ENCODE peak calls at places on chromosomes 7 and 10, in ten cellular contexts. X, D, R, S, K, T, Y, A, M and U are unnamed samples.

GRCh38 chr10:117653170-117653515 is 110.6 kb downstream of the EMX2 start:
- DNase-seq in X (no peak), D (no peak), R (peak; percentile 23), S (peak; percentile 77), K (no peak), T (peak; percentile 93), Y (peak; percentile 63), A (peak; percentile 96), M (peak; percentile 79), U (no peak)

GRCh38 chr7:116920359-116920758 is 32.9 kb upstream of the ST7 start:
- DNase-seq in X (no peak), D (no peak), R (no peak), S (no peak), K (no peak), T (no peak), Y (no peak), A (no peak), M (no peak), U (no peak)

GRCh38 chr7:79454325-79454960 is 976 bp upstream of the MAGI2 start:
- DNase-seq in X (peak; percentile 59), D (peak; percentile 59), R (no peak), S (no peak), K (no peak), T (no peak), Y (no peak), A (peak; percentile 77), M (peak; percentile 31), U (no peak)

GRCh38 chr7:75049817-75050216 is 23.8 kb downstream of the RCC1L start:
- DNase-seq in X (no peak), D (no peak), R (no peak), S (no peak), K (no peak), T (no peak), Y (no peak), A (no peak), M (no peak), U (no peak)

GRCh38 chr10:3430501-3430900 is 257.9 kb upstream of the PITRM1 start:
- DNase-seq in X (no peak), D (no peak), R (no peak), S (no peak), K (no peak), T (no peak), Y (no peak), A (no peak), M (no peak), U (no peak)

GRCh38 chr7:121406-121805 is 71.0 kb upstream of the FAM20C start:
- DNase-seq in X (no peak), D (peak; percentile 74), R (no peak), S (no peak), K (no peak), T (no peak), Y (no peak), A (no peak), M (no peak), U (no peak)

GRCh38 chr7:139875821-139876241 is 46.8 kb downstream of the TBXAS1 start:
- DNase-seq in X (no peak), D (no peak), R (no peak), S (no peak), K (no peak), T (no peak), Y (no peak), A (no peak), M (no peak), U (no peak)

GRCh38 chr7:31052504-31052840 is 364 bp downstream of the ADCYAP1R1 start:
- DNase-seq in X (no peak), D (no peak), R (no peak), S (no peak), K (no peak), T (no peak), Y (no peak), A (no peak), M (no peak), U (no peak)

GRCh38 chr10:98098247-98098646 is 36.2 kb upstream of the R3HCC1L start:
- DNase-seq in X (no peak), D (no peak), R (no peak), S (no peak), K (no peak), T (no peak), Y (no peak), A (no peak), M (no peak), U (no peak)

GRCh38 chr10:51485668-51486067 is 213.7 kb downstream of the CSTF2T start:
- DNase-seq in X (no peak), D (no peak), R (no peak), S (no peak), K (no peak), T (no peak), Y (no peak), A (no peak), M (no peak), U (no peak)

GRCh38 chr7:116730097-116731018 is 58.4 kb downstream of the MET start:
- DNase-seq in X (no peak), D (no peak), R (no peak), S (no peak), K (no peak), T (no peak), Y (peak; percentile 65), A (no peak), M (no peak), U (no peak)

GRCh38 chr10:77457266-77457665 is 180.3 kb downstream of the KCNMA1 start:
- DNase-seq in X (no peak), D (peak; percentile 46), R (no peak), S (no peak), K (no peak), T (no peak), Y (no peak), A (no peak), M (no peak), U (no peak)

GRCh38 chr7:47550788-47551470 is 31.0 kb downstream of the TNS3 start:
- DNase-seq in X (peak; percentile 34), D (no peak), R (no peak), S (no peak), K (no peak), T (no peak), Y (no peak), A (peak; percentile 68), M (no peak), U (no peak)

GRCh38 chr7:105805619-105806018 is 70.8 kb downstream of the ATXN7L1 start:
- DNase-seq in X (no peak), D (peak; percentile 71), R (no peak), S (no peak), K (no peak), T (no peak), Y (no peak), A (no peak), M (no peak), U (no peak)

GRCh38 chr7:67422601-67423000 is 426.0 kb downstream of the TYW1 start:
- DNase-seq in X (no peak), D (no peak), R (no peak), S (no peak), K (no peak), T (no peak), Y (no peak), A (no peak), M (no peak), U (no peak)

GRCh38 chr10:17216217-17216900 is 11.7 kb upstream of the VIM start:
- DNase-seq in X (no peak), D (no peak), R (no peak), S (peak; percentile 99), K (no peak), T (peak; percentile 99), Y (peak; percentile 88), A (peak; percentile 98), M (peak; percentile 99), U (no peak)

GRCh38 chr7:122136639-122137253 is 7.3 kb downstream of the AASS start:
- DNase-seq in X (no peak), D (peak; percentile 26), R (no peak), S (peak; percentile 35), K (no peak), T (no peak), Y (peak; percentile 44), A (peak; percentile 43), M (peak; percentile 32), U (no peak)

GRCh38 chr7:152959610-152960009 is 200.1 kb downstream of the ACTR3B start:
- DNase-seq in X (no peak), D (peak; percentile 62), R (no peak), S (no peak), K (no peak), T (no peak), Y (no peak), A (no peak), M (no peak), U (no peak)